ENCODE peak calls at places on chromosomes 1 and 21, in five cellular contexts. W is GM12865, Z is AG10803, B is heart right ventricle, M is colonic mucosa. J is an unnamed sample.

GRCh38 chr1:80375662-80376061 is 1369.1 kb upstream of the ADGRL4 start:
- DNase-seq in W (no peak), Z (peak), B (no peak), M (no peak), J (peak)

GRCh38 chr21:45053561-45053960 is 20.8 kb upstream of the ADARB1 start:
- DNase-seq in W (no peak), Z (no peak), B (no peak), M (no peak), J (no peak)

GRCh38 chr21:15552914-15553491 is 176.8 kb upstream of the USP25 start:
- DNase-seq in W (no peak), Z (peak), B (no peak), M (no peak), J (peak)

GRCh38 chr21:42574234-42575027 is 60.8 kb downstream of the SLC37A1 start:
- DNase-seq in W (no peak), Z (peak), B (no peak), M (no peak), J (peak)

GRCh38 chr1:221689138-221689537 is 52.8 kb downstream of the DUSP10 start:
- DNase-seq in W (no peak), Z (no peak), B (no peak), M (no peak), J (no peak)

GRCh38 chr1:59077739-59078503 is 219.0 kb upstream of the FGGY start:
- DNase-seq in W (no peak), Z (no peak), B (no peak), M (no peak), J (no peak)

GRCh38 chr1:89211035-89211634 is 12.4 kb upstream of the GBP4 start:
- DNase-seq in W (no peak), Z (no peak), B (no peak), M (no peak), J (no peak)

GRCh38 chr1:221708987-221709386 is 32.9 kb downstream of the DUSP10 start:
- DNase-seq in W (peak), Z (peak), B (peak), M (no peak), J (peak)

GRCh38 chr1:29706936-29707335 is 470.6 kb downstream of the PTPRU start:
- DNase-seq in W (peak), Z (peak), B (no peak), M (no peak), J (peak)

GRCh38 chr21:45508607-45509565 is 33.4 kb downstream of the SLC19A1 start:
- DNase-seq in W (no peak), Z (no peak), B (peak), M (no peak), J (no peak)

GRCh38 chr1:80217377-80217986 is 1211.0 kb upstream of the ADGRL4 start:
- DNase-seq in W (peak), Z (peak), B (no peak), M (no peak), J (peak)

GRCh38 chr21:45574691-45575090 is 32.5 kb upstream of the SLC19A1 start:
- DNase-seq in W (no peak), Z (no peak), B (no peak), M (no peak), J (no peak)

GRCh38 chr1:223713546-223714420 is 1.4 kb downstream of the CAPN2 start:
- DNase-seq in W (peak), Z (no peak), B (no peak), M (peak), J (peak)

GRCh38 chr1:92481598-92482403 is 4.9 kb downstream of the GFI1 start:
- DNase-seq in W (no peak), Z (no peak), B (no peak), M (peak), J (no peak)

GRCh38 chr1:185862235-185862634 is 128.0 kb downstream of the HMCN1 start:
- DNase-seq in W (no peak), Z (no peak), B (no peak), M (no peak), J (peak)

GRCh38 chr1:200925821-200926220 is 31.1 kb downstream of the INAVA start:
- DNase-seq in W (no peak), Z (peak), B (no peak), M (no peak), J (peak)

GRCh38 chr1:200923607-200924006 is 28.9 kb downstream of the INAVA start:
- DNase-seq in W (no peak), Z (peak), B (no peak), M (no peak), J (no peak)

GRCh38 chr1:200921571-200922110 is 26.9 kb downstream of the INAVA start:
- DNase-seq in W (no peak), Z (no peak), B (no peak), M (no peak), J (no peak)

GRCh38 chr1:200919386-200919785 is 24.7 kb downstream of the INAVA start:
- DNase-seq in W (no peak), Z (no peak), B (no peak), M (no peak), J (no peak)

DNA sequence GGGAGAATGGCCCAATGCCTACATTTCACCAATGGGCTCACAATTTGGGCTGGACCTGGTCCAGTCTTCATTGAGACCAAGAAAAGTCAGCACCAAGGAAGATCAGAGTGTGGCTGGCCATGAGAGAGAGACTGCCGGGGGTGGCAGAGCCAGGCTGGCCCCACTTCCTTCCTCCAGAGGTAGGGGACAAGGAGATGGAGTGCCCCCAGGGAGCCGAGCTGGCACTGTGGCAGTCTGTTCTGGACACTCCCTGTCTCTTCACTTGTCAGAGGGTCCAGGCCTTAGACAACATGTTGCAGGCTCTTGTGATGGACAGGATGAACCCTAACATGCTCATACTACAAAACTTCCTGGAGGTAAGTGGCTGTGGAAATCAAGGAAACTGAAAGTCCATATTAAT is 27.7 kb downstream of the INAVA start:
- DNase-seq in W (no peak), Z (no peak), B (no peak), M (no peak), J (no peak)
- TF ChIP-seq CTCF in W (no peak), Z (no peak), B (no peak), M (no peak), J (no peak)

DNA sequence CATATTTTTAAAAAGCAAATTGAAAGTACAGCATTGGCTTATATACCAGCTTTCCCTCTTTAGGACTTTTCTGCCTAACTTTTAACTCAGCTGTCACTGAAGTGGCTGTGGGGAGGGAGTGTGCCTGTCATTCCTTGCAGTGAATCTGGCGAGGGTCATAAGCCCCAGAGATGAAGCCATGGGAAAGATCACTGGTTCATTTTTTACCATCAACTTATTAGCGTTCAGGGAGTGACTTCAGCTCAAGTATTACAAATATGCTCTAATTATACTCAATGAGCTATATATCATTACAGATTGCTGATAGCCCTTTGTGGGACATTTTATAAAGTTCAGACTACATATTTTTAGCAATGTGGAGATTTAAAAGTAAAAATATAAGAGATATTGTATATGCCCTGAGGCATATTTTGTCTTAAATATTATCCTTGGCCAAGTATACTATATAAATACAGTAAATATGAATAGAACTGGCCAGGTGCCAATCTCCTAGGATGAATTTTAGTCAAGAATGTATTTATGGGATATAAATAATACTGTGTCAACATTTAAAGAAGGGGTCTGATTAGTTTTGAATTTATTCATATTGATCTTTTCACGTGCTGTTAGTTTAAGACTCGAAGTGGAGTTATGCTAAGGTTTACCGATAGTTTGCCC is 4.4 kb downstream of the TGFB2 start:
- DNase-seq in W (no peak), Z (no peak), B (no peak), M (no peak), J (peak)
- H3K4me3 ChIP-seq in W (no peak), Z (no peak), B (peak), M (no peak), J (peak)

GRCh38 chr1:238186887-238187574 is 296.3 kb upstream of the ZP4 start:
- DNase-seq in W (peak), Z (no peak), B (no peak), M (no peak), J (no peak)

GRCh38 chr1:238191161-238191560 is 300.4 kb upstream of the ZP4 start:
- DNase-seq in W (no peak), Z (no peak), B (no peak), M (no peak), J (no peak)

GRCh38 chr1:238187575-238187949 is 296.8 kb upstream of the ZP4 start:
- DNase-seq in W (no peak), Z (no peak), B (no peak), M (no peak), J (no peak)
- TF ChIP-seq CTCF in W (no peak), Z (no peak), B (no peak), M (no peak), J (no peak)

GRCh38 chr1:23578311-23578996 is 19.2 kb upstream of the ID3 start:
- DNase-seq in W (peak), Z (no peak), B (no peak), M (no peak), J (peak)

GRCh38 chr1:23574265-23574754 is 15.0 kb upstream of the ID3 start:
- DNase-seq in W (peak), Z (no peak), B (no peak), M (no peak), J (no peak)

GRCh38 chr1:23577056-23577985 is 18.0 kb upstream of the ID3 start:
- DNase-seq in W (peak), Z (peak), B (no peak), M (no peak), J (peak)

GRCh38 chr1:23575226-23575810 is 16.0 kb upstream of the ID3 start:
- DNase-seq in W (no peak), Z (no peak), B (no peak), M (no peak), J (no peak)

GRCh38 chr1:23576338-23577055 is 17.2 kb upstream of the ID3 start:
- DNase-seq in W (peak), Z (no peak), B (no peak), M (no peak), J (no peak)
- H3K4me3 ChIP-seq in W (peak), Z (peak), B (peak), M (no peak), J (peak)

GRCh38 chr1:5830771-5831599 is 161.2 kb downstream of the NPHP4 start:
- DNase-seq in W (no peak), Z (no peak), B (no peak), M (no peak), J (no peak)
- TF ChIP-seq CTCF in W (no peak), Z (no peak), B (no peak), M (no peak), J (no peak)

DNA sequence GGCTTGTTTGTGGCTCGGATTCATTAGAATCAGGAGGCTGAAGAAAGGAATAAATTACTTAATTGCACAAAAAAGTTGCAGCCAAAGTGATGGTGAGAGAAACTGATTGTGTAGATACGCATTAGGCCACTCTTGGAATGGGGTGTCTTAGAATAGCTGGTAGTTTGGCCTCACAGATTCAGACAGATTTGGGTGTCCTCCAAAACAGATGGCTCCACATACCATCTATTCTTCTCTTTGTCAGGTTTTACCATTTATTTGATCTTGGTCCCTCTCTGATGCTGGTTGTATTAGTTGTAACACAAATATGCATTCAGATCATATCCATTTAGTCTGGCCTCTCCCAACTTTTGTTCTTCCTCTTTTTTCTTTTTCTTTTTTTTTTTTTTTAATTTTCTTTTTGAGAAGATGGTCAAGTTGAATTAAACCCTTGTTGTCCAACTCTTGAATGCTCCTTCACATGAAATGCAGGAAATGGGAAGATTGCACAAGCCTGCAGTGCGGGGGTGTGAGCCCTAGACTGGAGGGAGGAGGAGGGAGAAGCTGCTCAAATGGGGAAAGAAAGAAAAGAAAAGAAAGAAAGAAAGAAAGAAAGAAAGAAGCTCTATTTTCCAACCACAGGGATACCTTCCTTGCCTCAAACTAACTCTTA is 275.8 kb downstream of the RPS6KC1 start:
- DNase-seq in W (no peak), Z (peak), B (peak), M (no peak), J (peak)
- H3K4me3 ChIP-seq in W (no peak), Z (no peak), B (no peak), M (no peak), J (no peak)

GRCh38 chr1:154961497-154962237 is at the start of gene PYGO2:
- DNase-seq in W (peak), Z (peak), B (peak), M (peak), J (peak)
- TF ChIP-seq CTCF in W (peak), Z (no peak), B (peak), M (peak), J (no peak)

GRCh38 chr1:209802780-209803152 is 3.2 kb downstream of the IRF6 start:
- DNase-seq in W (no peak), Z (no peak), B (no peak), M (no peak), J (no peak)

GRCh38 chr1:209803568-209803967 is 2.4 kb downstream of the IRF6 start:
- DNase-seq in W (no peak), Z (no peak), B (no peak), M (no peak), J (no peak)

GRCh38 chr1:209805341-209805781 is 581 bp downstream of the IRF6 start:
- DNase-seq in W (no peak), Z (no peak), B (no peak), M (peak), J (no peak)

GRCh38 chr1:209800984-209801834 is 4.7 kb downstream of the IRF6 start:
- DNase-seq in W (no peak), Z (peak), B (no peak), M (no peak), J (peak)

DNA sequence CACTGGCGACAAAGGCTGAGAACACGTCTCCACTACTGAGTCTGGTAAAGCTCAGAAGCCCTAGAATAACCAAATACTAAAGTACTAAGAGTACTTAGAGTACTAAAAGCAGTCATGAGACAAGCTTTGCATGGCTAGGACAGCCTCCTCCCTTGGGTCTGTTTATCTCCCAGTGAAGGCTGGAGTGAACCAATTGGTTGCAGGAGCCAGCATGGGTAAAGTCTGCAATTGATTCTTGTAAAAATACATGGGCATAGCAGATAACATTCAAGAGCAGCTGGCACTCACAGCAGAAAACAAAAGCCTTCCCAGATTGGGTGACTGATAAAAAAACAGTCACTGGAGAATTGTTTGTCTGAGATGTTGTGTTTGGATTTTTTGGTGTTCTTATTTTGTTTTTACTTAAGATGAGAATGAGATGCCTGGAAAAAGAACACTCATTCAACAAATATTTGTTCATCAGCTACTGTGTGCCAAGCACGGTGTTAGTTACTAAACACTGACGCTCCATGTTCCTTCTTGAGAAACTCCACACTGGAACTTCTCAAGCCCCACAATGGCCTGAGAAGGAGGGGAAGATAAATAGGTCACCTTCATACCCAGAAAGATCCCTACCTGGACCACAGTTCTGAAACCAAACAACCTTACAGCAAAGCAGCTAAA is 3.7 kb downstream of the IRF6 start:
- DNase-seq in W (no peak), Z (no peak), B (no peak), M (no peak), J (peak)
- H3K4me3 ChIP-seq in W (no peak), Z (no peak), B (peak), M (no peak), J (no peak)